ENCODE peak calls at places on chromosomes 7 and 10, in nine cellular contexts. G, Z, H, W, R, C, I, N and S are unnamed samples.
A peak's percentile ranks its signal among the peaks of the same experiment; 100 is the strongest.

GRCh38 chr7:48389977-48390376 is 218.7 kb downstream of the ABCA13 start:
- DNase-seq in G (no peak), Z (no peak), H (no peak), W (no peak), R (no peak), C (no peak), I (no peak), N (no peak), S (no peak)

GRCh38 chr10:71161429-71161828 is 50.9 kb upstream of the UNC5B start:
- DNase-seq in G (no peak), Z (no peak), H (no peak), W (no peak), R (peak; percentile 25), C (no peak), I (no peak), N (no peak), S (no peak)

GRCh38 chr10:124470544-124471449 is 9.2 kb downstream of the LHPP start:
- DNase-seq in G (no peak), Z (no peak), H (no peak), W (no peak), R (no peak), C (no peak), I (no peak), N (peak; percentile 96), S (no peak)

GRCh38 chr10:61067683-61068336 is 123.8 kb upstream of the RHOBTB1 start:
- DNase-seq in G (no peak), Z (no peak), H (no peak), W (no peak), R (no peak), C (no peak), I (no peak), N (no peak), S (no peak)

GRCh38 chr10:129642427-129642826 is 175.4 kb downstream of the MGMT start:
- DNase-seq in G (no peak), Z (no peak), H (no peak), W (no peak), R (no peak), C (no peak), I (no peak), N (no peak), S (no peak)

GRCh38 chr7:135855836-135856235 is 107.2 kb upstream of the FAM180A start:
- DNase-seq in G (no peak), Z (no peak), H (no peak), W (no peak), R (peak; percentile 87), C (no peak), I (no peak), N (no peak), S (no peak)

GRCh38 chr10:132688580-132689420 is 97.1 kb downstream of the NKX6-2 start:
- DNase-seq in G (peak; percentile 3), Z (no peak), H (peak; percentile 15), W (peak; percentile 22), R (no peak), C (no peak), I (no peak), N (peak; percentile 22), S (no peak)

GRCh38 chr10:13894412-13895093 is 307.8 kb downstream of the PRPF18 start:
- DNase-seq in G (no peak), Z (no peak), H (no peak), W (no peak), R (no peak), C (no peak), I (no peak), N (no peak), S (no peak)

GRCh38 chr7:42747073-42747472 is 164.8 kb downstream of the C7orf25 start:
- DNase-seq in G (no peak), Z (no peak), H (no peak), W (no peak), R (no peak), C (no peak), I (no peak), N (no peak), S (no peak)

GRCh38 chr10:62616885-62617635 is 187.5 kb upstream of the ADO start:
- DNase-seq in G (no peak), Z (no peak), H (no peak), W (no peak), R (peak; percentile 44), C (no peak), I (no peak), N (no peak), S (no peak)

GRCh38 chr10:26211781-26212444 is 4.7 kb upstream of the GAD2 start:
- DNase-seq in G (no peak), Z (no peak), H (no peak), W (no peak), R (no peak), C (peak; percentile 73), I (no peak), N (no peak), S (no peak)

GRCh38 chr10:122490786-122491680 is 29.7 kb downstream of the HTRA1 start:
- DNase-seq in G (no peak), Z (no peak), H (no peak), W (peak; percentile 30), R (no peak), C (no peak), I (peak; percentile 15), N (no peak), S (no peak)

GRCh38 chr10:26435852-26436251 is 2.3 kb upstream of the APBB1IP start:
- DNase-seq in G (no peak), Z (no peak), H (no peak), W (no peak), R (no peak), C (no peak), I (no peak), N (no peak), S (no peak)

GRCh38 chr7:103316378-103316941 is 19.2 kb downstream of the PMPCB start:
- DNase-seq in G (no peak), Z (no peak), H (no peak), W (no peak), R (no peak), C (no peak), I (no peak), N (no peak), S (no peak)

GRCh38 chr10:66784796-66785195 is 141.0 kb upstream of the LRRTM3 start:
- DNase-seq in G (no peak), Z (no peak), H (no peak), W (no peak), R (no peak), C (no peak), I (no peak), N (no peak), S (no peak)
- H3K27ac ChIP-seq in G (no peak overlapping the region), Z (no peak overlapping the region), H (no peak overlapping the region), W (no peak overlapping the region), R (no peak overlapping the region), C (no peak overlapping the region), I (no peak overlapping the region), N (no peak overlapping the region), S (no peak overlapping the region)

GRCh38 chr10:22344204-22344603 is 1.1 kb upstream of the SPAG6 start:
- DNase-seq in G (no peak), Z (no peak), H (no peak), W (no peak), R (no peak), C (no peak), I (no peak), N (no peak), S (no peak)
- H3K27ac ChIP-seq in G (no peak overlapping the region), Z (no peak overlapping the region), H (no peak overlapping the region), W (no peak overlapping the region), R (no peak overlapping the region), C (no peak overlapping the region), I (no peak overlapping the region), N (no peak overlapping the region), S (no peak overlapping the region)

GRCh38 chr10:17848646-17849045 is 39.5 kb downstream of the MRC1 start:
- DNase-seq in G (no peak), Z (no peak), H (no peak), W (no peak), R (peak; percentile 32), C (no peak), I (no peak), N (no peak), S (no peak)
- H3K27ac ChIP-seq in G (no peak overlapping the region), Z (no peak overlapping the region), H (no peak overlapping the region), W (no peak overlapping the region), R (peak overlapping the region; percentile 14), C (no peak overlapping the region), I (no peak overlapping the region), N (no peak overlapping the region), S (no peak overlapping the region)

DNA sequence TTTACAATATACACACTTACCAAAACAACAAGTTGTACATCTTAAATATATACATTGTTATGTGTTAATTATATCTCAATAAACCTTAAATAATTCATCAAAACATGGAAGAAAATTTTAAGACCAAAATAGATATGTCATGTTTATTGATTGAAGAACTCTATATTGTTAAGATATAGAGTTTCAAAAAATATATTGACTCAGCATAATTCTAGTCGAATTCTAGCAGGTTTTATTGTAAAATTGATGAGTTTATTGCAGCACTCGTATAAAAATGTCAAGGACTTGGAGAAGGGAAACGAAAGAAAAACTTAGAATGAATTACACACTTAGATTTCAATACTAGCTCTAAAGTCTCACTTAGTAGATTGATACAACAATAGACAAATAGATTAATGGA is 575.4 kb upstream of the SORCS1 start:
- DNase-seq in G (no peak), Z (no peak), H (no peak), W (no peak), R (no peak), C (no peak), I (no peak), N (no peak), S (no peak)
- H3K27ac ChIP-seq in G (no peak overlapping the region), Z (no peak overlapping the region), H (no peak overlapping the region), W (no peak overlapping the region), R (no peak overlapping the region), C (no peak overlapping the region), I (no peak overlapping the region), N (no peak overlapping the region), S (no peak overlapping the region)

GRCh38 chr7:108415821-108416536 is 40.3 kb downstream of the NRCAM start:
- DNase-seq in G (no peak), Z (no peak), H (no peak), W (no peak), R (peak; percentile 80), C (no peak), I (no peak), N (no peak), S (no peak)
- H3K27ac ChIP-seq in G (no peak overlapping the region), Z (no peak overlapping the region), H (no peak overlapping the region), W (peak overlapping the region; percentile 74), R (peak overlapping the region; percentile 94), C (no peak overlapping the region), I (no peak overlapping the region), N (no peak overlapping the region), S (peak overlapping the region; percentile 68)

DNA sequence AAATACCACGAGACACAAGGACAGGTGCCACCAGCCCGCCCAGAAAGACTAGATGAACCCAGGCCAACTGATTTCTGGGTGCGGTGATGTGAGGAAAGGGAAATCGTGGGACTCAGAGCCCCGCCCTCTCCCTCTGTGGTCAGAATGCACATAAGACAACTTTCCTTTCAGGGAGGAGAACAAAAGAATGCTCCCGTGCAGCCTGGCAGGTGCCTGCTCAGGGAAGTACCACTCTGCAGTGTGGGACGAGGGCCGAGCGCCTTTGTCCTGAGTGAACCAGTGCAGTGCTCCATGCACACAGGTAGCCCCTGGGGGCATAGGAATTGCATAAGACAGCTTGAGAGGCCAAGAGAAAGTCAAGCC is 119.5 kb downstream of the ABLIM1 start:
- DNase-seq in G (no peak), Z (no peak), H (no peak), W (no peak), R (no peak), C (peak; percentile 52), I (peak; percentile 41), N (no peak), S (no peak)
- H3K27ac ChIP-seq in G (peak overlapping the region; percentile 82), Z (no peak overlapping the region), H (peak overlapping the region; percentile 70), W (no peak overlapping the region), R (no peak overlapping the region), C (no peak overlapping the region), I (peak overlapping the region; percentile 52), N (no peak overlapping the region), S (no peak overlapping the region)

GRCh38 chr10:88386878-88387773 is 196.0 kb downstream of the RNLS start:
- DNase-seq in G (no peak), Z (no peak), H (no peak), W (no peak), R (peak; percentile 73), C (no peak), I (no peak), N (peak; percentile 76), S (no peak)
- H3K27ac ChIP-seq in G (peak overlapping the region; percentile 74), Z (peak overlapping the region; percentile 89), H (peak overlapping the region; percentile 72), W (peak overlapping the region; percentile 32), R (no peak overlapping the region), C (no peak overlapping the region), I (peak overlapping the region; percentile 83), N (peak overlapping the region; percentile 93), S (peak overlapping the region; percentile 80)